ENCODE peak calls at places on chromosomes 12 and 14, in five cellular contexts. U is WERI-Rb-1, G is left ventricle myocardium inferior, M is tibial artery, S is fibroblast of lung. F is an unnamed sample.

GRCh38 chr14:51396222-51396815 is 156.3 kb downstream of the TMX1 start:
- DNase-seq in U (peak), G (no peak), M (peak), S (peak), F (peak)

GRCh38 chr12:124392991-124393790 is 98.3 kb downstream of the RFLNA start:
- DNase-seq in U (no peak), G (peak), M (peak), S (peak), F (peak)

GRCh38 chr12:115943630-115944391 is 333.7 kb downstream of the MED13L start:
- DNase-seq in U (no peak), G (no peak), M (peak), S (peak), F (peak)

GRCh38 chr14:68627868-68628604 is 164.8 kb downstream of the ZFP36L1 start:
- DNase-seq in U (no peak), G (peak), M (no peak), S (no peak), F (no peak)

GRCh38 chr12:119274636-119275065 is 59.9 kb upstream of the CCDC60 start:
- DNase-seq in U (no peak), G (no peak), M (no peak), S (no peak), F (no peak)

GRCh38 chr14:70821581-70821915 is 12.2 kb upstream of the MAP3K9 start:
- DNase-seq in U (no peak), G (no peak), M (no peak), S (no peak), F (no peak)

GRCh38 chr14:50813544-50813863 is 17.5 kb downstream of the NIN start:
- DNase-seq in U (no peak), G (no peak), M (no peak), S (no peak), F (peak)

GRCh38 chr14:69370061-69370460 is 28.0 kb downstream of the ERH start:
- DNase-seq in U (no peak), G (no peak), M (no peak), S (no peak), F (no peak)

GRCh38 chr14:72962829-72963312 is 36.6 kb downstream of the DCAF4 start:
- DNase-seq in U (no peak), G (no peak), M (no peak), S (peak), F (peak)

GRCh38 chr14:71482701-71483100 is 449.5 kb upstream of the RGS6 start:
- DNase-seq in U (no peak), G (no peak), M (no peak), S (peak), F (peak)

GRCh38 chr12:113781415-113782198 is 184.5 kb downstream of the RBM19 start:
- DNase-seq in U (no peak), G (no peak), M (no peak), S (peak), F (peak)

GRCh38 chr12:26340649-26341048 is 145.3 kb downstream of the SSPN start:
- DNase-seq in U (no peak), G (no peak), M (peak), S (no peak), F (no peak)

GRCh38 chr14:92105845-92106094 is 612 bp downstream of the ATXN3 start:
- DNase-seq in U (no peak), G (peak), M (peak), S (peak), F (peak)

GRCh38 chr14:66120402-66120801 is 365.8 kb upstream of the CCDC196 start:
- DNase-seq in U (no peak), G (no peak), M (no peak), S (no peak), F (no peak)

GRCh38 chr14:66117600-66117999 is 368.6 kb upstream of the CCDC196 start:
- DNase-seq in U (no peak), G (no peak), M (no peak), S (peak), F (peak)

GRCh38 chr14:66119805-66120204 is 366.4 kb upstream of the CCDC196 start:
- DNase-seq in U (no peak), G (no peak), M (no peak), S (no peak), F (no peak)

GRCh38 chr14:66121859-66122258 is 364.3 kb upstream of the CCDC196 start:
- DNase-seq in U (peak), G (no peak), M (no peak), S (no peak), F (no peak)
- TF ChIP-seq CTCF in U (peak), G (no peak), M (no peak), S (no peak), F (no peak)

GRCh38 chr14:103879570-103880333 is 32.4 kb upstream of the PPP1R13B start:
- DNase-seq in U (no peak), G (peak), M (no peak), S (no peak), F (no peak)
- H3K4me3 ChIP-seq in U (no peak), G (peak), M (peak), S (peak), F (peak)

DNA sequence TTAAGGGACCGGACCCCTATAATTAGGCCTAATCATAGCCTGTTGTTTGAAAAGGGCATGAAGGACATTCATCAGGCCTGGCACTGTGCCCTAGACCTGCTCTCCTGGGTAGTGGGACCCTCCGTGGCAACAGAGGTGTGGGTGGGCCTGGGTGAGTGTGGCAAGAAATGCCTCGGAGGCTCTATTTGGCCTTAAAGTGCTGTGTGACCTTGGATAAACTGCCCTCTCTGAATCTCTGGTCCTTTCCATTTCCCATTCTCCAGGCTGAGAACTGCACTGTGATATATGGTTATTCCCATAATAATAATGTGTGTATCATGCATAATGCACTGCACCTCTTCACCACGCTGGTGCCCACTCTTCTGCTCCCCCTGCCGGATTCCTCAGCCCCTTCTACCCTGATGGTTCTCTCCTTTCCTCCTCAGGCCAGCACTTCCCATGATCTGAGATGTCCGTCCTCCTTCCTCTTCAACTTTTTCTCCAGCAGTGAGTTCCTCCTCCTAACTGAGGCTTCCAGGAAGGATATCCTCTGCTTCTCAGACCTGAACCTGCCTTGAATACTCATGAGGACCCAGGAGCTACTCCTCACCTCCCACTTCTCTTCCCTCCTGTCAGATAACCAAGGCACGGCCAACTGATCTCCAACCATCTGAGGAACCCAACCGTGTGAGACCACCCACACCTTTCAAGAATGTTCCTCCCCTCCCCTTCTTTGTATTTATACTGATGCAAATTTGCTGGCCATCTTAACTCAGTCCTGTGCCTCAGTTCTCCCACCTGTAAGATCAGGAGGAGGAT is 111.0 kb upstream of the PZP start:
- DNase-seq in U (no peak), G (no peak), M (no peak), S (peak), F (no peak)
- TF ChIP-seq CTCF in U (no peak), G (no peak), M (no peak), S (peak), F (no peak)

GRCh38 chr14:102140027-102140749 is 491 bp downstream of the WDR20 start:
- DNase-seq in U (peak), G (peak), M (peak), S (peak), F (peak)

GRCh38 chr14:102138935-102139247 is 806 bp upstream of the WDR20 start:
- DNase-seq in U (no peak), G (no peak), M (no peak), S (no peak), F (no peak)

GRCh38 chr14:102141797-102142196 is 2.1 kb downstream of the WDR20 start:
- DNase-seq in U (no peak), G (no peak), M (no peak), S (no peak), F (no peak)

GRCh38 chr14:102139248-102140026 is at the start of gene WDR20:
- DNase-seq in U (peak), G (peak), M (peak), S (peak), F (peak)

DNA sequence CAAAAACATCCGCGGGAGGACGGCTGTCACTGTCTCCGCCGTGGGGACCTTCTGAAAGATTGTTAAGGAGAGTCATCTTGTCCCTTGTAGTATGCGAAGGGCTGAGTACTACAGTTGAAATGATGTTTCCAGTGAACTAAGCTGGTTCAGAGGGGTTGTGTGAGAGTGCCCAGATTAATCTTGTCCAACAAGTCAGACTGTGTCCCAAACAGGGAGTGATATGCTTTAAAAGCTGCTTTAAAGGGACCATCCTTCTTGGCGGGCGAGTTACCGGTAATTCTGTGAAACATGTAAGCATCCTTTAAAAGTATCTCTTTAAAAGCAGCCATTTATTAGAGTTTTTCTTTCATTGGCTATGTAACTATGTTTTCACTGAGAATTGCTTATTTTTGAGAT is 1.1 kb downstream of the WDR20 start:
- DNase-seq in U (no peak), G (no peak), M (no peak), S (no peak), F (peak)
- H3K4me3 ChIP-seq in U (peak), G (peak), M (peak), S (peak), F (peak)

DNA sequence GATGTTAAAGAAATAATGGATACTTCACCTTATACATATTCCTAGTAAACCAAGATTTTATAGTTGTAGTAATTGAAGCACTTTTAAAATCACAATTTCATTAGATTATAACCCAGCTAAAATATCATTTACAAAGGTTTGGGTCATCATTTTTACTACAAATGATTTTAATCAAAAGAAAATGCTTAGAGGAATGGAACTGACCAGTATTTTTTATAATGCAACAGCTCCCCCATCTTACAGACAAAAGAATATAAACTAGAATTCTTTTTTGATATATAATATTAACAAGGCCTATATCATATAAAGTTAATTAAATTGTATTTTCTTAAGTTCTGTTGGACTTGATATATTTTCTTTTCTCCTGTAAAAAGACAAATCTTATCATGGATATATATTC is 20.4 kb upstream of the LRFN5 start:
- DNase-seq in U (no peak), G (no peak), M (no peak), S (peak), F (no peak)
- TF ChIP-seq CTCF in U (no peak), G (no peak), M (no peak), S (no peak), F (no peak)

GRCh38 chr12:69330475-69331473 is 17.4 kb upstream of the LYZ start:
- DNase-seq in U (peak), G (no peak), M (no peak), S (peak), F (no peak)
- H3K4me3 ChIP-seq in U (peak), G (peak), M (peak), S (peak), F (peak)

DNA sequence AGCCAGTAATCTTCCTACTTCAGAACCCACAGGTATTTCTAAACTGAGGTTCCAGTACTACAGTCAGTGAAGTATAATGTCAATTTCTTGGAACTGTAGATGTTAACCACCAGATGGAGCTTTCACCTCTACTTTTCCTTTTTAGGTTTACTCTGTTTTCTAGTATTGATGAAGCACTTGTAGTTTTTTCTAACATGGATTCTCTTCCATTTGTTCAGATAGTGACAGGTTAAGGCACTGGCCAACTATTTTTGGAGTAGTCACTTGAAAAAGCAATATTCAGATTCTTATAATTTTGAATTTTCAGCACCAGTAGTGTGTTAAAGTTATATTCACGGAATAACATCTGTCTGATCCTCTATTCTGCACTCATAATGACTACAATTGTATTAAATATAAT is 4.6 kb upstream of the SEC23A start:
- DNase-seq in U (no peak), G (no peak), M (no peak), S (peak), F (peak)
- TF ChIP-seq CTCF in U (peak), G (peak), M (no peak), S (peak), F (peak)

GRCh38 chr12:6367065-6367968 is 8.0 kb downstream of the SCNN1A start:
- DNase-seq in U (no peak), G (no peak), M (no peak), S (peak), F (no peak)
- H3K4me3 ChIP-seq in U (no peak), G (no peak), M (no peak), S (no peak), F (no peak)

GRCh38 chr12:96117460-96117859 is 76.7 kb upstream of the ELK3 start:
- DNase-seq in U (no peak), G (no peak), M (no peak), S (no peak), F (no peak)

GRCh38 chr12:96121271-96121711 is 72.9 kb upstream of the ELK3 start:
- DNase-seq in U (no peak), G (no peak), M (no peak), S (peak), F (no peak)

DNA sequence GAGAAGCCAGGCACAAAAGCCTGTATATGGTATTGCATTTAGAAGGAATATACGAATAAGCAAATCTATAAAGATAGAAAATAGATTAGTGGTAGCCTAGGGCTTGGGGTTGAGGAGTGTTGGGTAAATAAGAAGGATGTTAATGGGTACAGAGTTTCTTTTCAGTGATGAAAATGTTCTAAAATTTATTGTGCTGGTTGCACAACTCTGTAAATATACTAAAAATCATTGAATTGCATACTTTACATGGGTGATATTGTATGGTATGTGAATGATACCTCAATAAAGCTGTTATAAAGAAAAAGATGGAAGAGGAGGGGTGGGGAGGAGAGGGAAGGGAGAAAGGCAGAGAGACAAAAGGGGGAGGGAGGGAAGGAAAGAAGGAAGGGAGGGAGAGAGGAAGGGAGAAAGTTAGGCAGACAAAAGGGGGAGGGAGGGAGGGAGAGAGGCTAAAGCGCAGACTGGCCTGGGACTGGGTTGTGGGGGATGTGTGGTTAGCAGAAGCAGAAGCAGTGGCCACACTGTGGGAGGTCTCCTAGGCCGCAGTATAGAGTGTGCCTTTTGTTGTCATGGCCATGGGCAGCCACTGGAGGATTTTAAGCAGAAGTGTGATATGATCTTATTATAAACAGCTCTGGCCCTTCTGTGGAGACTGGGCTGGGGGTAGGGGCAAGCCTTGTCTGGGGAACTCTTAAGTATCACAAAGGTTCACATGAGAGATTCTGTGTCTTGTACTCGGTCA is 73.6 kb upstream of the ELK3 start:
- DNase-seq in U (no peak), G (no peak), M (peak), S (peak), F (no peak)
- TF ChIP-seq CTCF in U (no peak), G (no peak), M (no peak), S (no peak), F (no peak)

DNA sequence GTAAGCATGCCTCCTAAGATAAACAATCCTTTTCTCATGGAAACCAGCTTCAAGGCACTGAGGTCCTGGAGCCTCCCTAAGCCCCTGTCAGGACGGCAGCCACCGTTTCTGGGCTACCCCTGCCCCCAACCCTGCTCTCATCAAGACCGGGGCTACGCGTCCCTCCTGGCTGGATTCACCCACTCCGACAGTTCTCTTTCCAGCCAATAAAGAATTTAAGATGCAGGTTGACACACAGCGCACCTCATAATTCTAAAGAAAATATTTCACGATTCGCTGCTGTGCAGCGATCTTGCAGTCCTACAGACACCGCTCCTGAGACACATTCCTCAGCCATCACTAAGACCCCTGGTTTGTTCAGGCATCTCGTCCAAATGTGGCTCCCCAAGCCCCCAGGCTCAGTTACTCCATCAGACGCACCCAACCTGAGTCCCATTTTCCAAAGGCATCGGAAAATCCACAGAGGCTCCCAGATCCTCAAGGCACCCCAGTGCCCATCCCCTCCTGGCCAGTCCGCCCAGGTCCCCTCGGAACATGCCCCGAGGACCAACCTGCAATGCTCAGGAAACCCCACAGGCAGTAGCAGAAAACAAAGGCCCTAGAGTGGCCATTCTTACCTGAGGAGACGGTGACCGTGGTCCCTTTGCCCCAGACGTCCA is 336.3 kb downstream of the TMEM121 start:
- DNase-seq in U (no peak), G (no peak), M (peak), S (no peak), F (no peak)
- H3K4me3 ChIP-seq in U (no peak), G (no peak), M (no peak), S (no peak), F (no peak)